ENCODE peak calls at places on chromosome 15, in ten cellular contexts. F is KG1; W is T follicular helper cell; H is T47D; E is stimulated activated naive CD4-positive, alpha-beta T cell; T is germinal center; O is mucosa of descending colon; U is fibroblast of mammary gland; V is MG63; R is M059J. D is an unnamed sample.

GRCh38 chr15:75043509-75044257 is 20.3 kb downstream of the PPCDC start:
- DNase-seq in O (peak), E (no peak), U (peak), W (no peak), F (peak), T (peak), H (peak), V (peak), R (peak), D (peak)

GRCh38 chr15:90762109-90762508 is 45.0 kb downstream of the BLM start:
- DNase-seq in T (no peak), E (no peak), R (no peak), O (no peak), H (no peak), U (peak), F (no peak), W (no peak), V (no peak), D (peak)

GRCh38 chr15:71168163-71168832 is 53.0 kb downstream of the THSD4 start:
- DNase-seq in R (no peak), T (no peak), U (no peak), V (no peak), H (no peak), E (no peak), O (no peak), F (no peak), W (no peak), D (no peak)

GRCh38 chr15:49242820-49243219 is 72.8 kb downstream of the GALK2 start:
- DNase-seq in T (no peak), E (no peak), F (no peak), W (no peak), R (peak), U (peak), H (no peak), O (no peak), V (peak), D (peak)

GRCh38 chr15:92306662-92307061 is 87.0 kb upstream of the ST8SIA2 start:
- DNase-seq in H (peak), R (peak), U (no peak), E (no peak), V (no peak), W (no peak), O (no peak), F (no peak), T (no peak), D (no peak)

GRCh38 chr15:44598892-44599291 is 61.9 kb downstream of the EIF3J start:
- DNase-seq in E (no peak), H (peak), T (no peak), R (peak), F (no peak), O (no peak), U (peak), V (no peak), W (no peak), D (no peak)

GRCh38 chr15:56808160-56808559 is 74.9 kb upstream of the ZNF280D start:
- DNase-seq in R (no peak), O (no peak), H (no peak), U (no peak), V (no peak), F (no peak), W (no peak), T (no peak), E (no peak), D (no peak)

GRCh38 chr15:95410757-95411156 is 919.7 kb upstream of the NR2F2 start:
- DNase-seq in V (no peak), O (no peak), H (no peak), F (no peak), U (peak), R (peak), E (no peak), W (no peak), T (no peak), D (no peak)

GRCh38 chr15:90595760-90596155 is 66.0 kb downstream of the CRTC3 start:
- DNase-seq in V (no peak), H (no peak), F (no peak), E (no peak), U (no peak), O (no peak), R (no peak), W (no peak), T (peak), D (no peak)

GRCh38 chr15:45326776-45327175 is 51.6 kb downstream of the GATM start:
- DNase-seq in V (no peak), W (no peak), H (no peak), U (no peak), O (no peak), F (no peak), T (no peak), R (no peak), E (no peak), D (no peak)

GRCh38 chr15:66184492-66184891 is 69.1 kb downstream of the MEGF11 start:
- DNase-seq in V (no peak), H (no peak), F (no peak), E (no peak), W (no peak), R (no peak), T (no peak), O (no peak), U (no peak), D (no peak)

GRCh38 chr15:52078876-52079700 is 33.5 kb downstream of the BCL2L10 start:
- DNase-seq in F (peak), V (peak), H (peak), W (peak), R (peak), T (peak), O (peak), U (peak), E (peak), D (peak)

GRCh38 chr15:78617131-78617915 is 3.5 kb downstream of the CHRNA3 start:
- DNase-seq in T (no peak), R (no peak), H (no peak), F (no peak), V (no peak), E (no peak), O (no peak), W (no peak), U (no peak), D (no peak)

GRCh38 chr15:96409231-96410138 is 79.0 kb downstream of the NR2F2 start:
- DNase-seq in O (peak), E (no peak), V (peak), F (no peak), U (no peak), W (no peak), R (no peak), T (no peak), H (no peak), D (no peak)

GRCh38 chr15:27854601-27855000 is 244.5 kb downstream of the OCA2 start:
- DNase-seq in O (no peak), E (no peak), U (no peak), R (no peak), H (no peak), F (no peak), W (no peak), V (no peak), T (no peak), D (peak)

GRCh38 chr15:89810837-89811236 is 3.8 kb downstream of the ANPEP start:
- DNase-seq in O (no peak), R (no peak), H (no peak), T (no peak), U (no peak), W (no peak), F (no peak), V (no peak), E (no peak), D (no peak)

GRCh38 chr15:39396979-39397615 is 183.8 kb upstream of the THBS1 start:
- DNase-seq in V (no peak), U (no peak), H (no peak), R (no peak), E (no peak), O (no peak), F (no peak), W (no peak), T (no peak), D (no peak)

GRCh38 chr15:45919806-45920205 is 285.0 kb downstream of the SQOR start:
- DNase-seq in R (peak), U (peak), T (no peak), E (no peak), F (no peak), O (no peak), W (no peak), V (peak), H (peak), D (no peak)

D was measured in psoas muscle.